ENCODE peak calls at places on chromosomes 11 and 22, in five cellular contexts. K is NCI-H460, D is Kasumi-1, L is hippocampal formation, P is PC-3. I is an unnamed sample.
A peak's percentile ranks its signal among the peaks of the same experiment; 100 is the strongest.

GRCh38 chr11:117882539-117882938 is 6.1 kb upstream of the FXYD6 start:
- DNase-seq in K (no peak), P (no peak), L (no peak), D (no peak), I (no peak)

GRCh38 chr22:48320671-48321515 is 1506.8 kb downstream of the BRD1 start:
- DNase-seq in D (no peak), L (no peak), P (no peak), K (no peak), I (no peak)

GRCh38 chr11:35289821-35290220 is 129.5 kb downstream of the SLC1A2 start:
- DNase-seq in D (no peak), P (peak; percentile 40), K (no peak), L (no peak), I (peak; percentile 5)

GRCh38 chr11:113090716-113091577 is 129.7 kb downstream of the NCAM1 start:
- DNase-seq in K (no peak), D (no peak), L (no peak), P (peak; percentile 25), I (no peak)

GRCh38 chr22:37381489-37381888 is 45.8 kb downstream of the ELFN2 start:
- DNase-seq in D (no peak), K (no peak), L (no peak), P (no peak), I (no peak)

GRCh38 chr11:17658211-17658610 is 61.2 kb upstream of the MYOD1 start:
- DNase-seq in D (no peak), L (no peak), P (no peak), K (no peak), I (no peak)

GRCh38 chr11:110438017-110438416 is 8.3 kb downstream of the FDX1 start:
- DNase-seq in D (no peak), P (no peak), L (no peak), K (no peak), I (no peak)

GRCh38 chr11:2662430-2663299 is 37.1 kb downstream of the KCNQ1OT1 start:
- DNase-seq in K (no peak), L (no peak), P (no peak), D (no peak), I (no peak)

GRCh38 chr11:40129276-40129675 is 1330.2 kb downstream of the LRRC4C start:
- DNase-seq in P (peak; percentile 39), D (peak; percentile 62), L (peak; percentile 66), K (peak; percentile 11), I (peak; percentile 25)

GRCh38 chr11:33747969-33748368 is 11.7 kb upstream of the CD59 start:
- DNase-seq in D (no peak), K (no peak), L (no peak), P (no peak), I (no peak)

GRCh38 chr22:40628354-40629042 is 8.0 kb downstream of the MRTFA start:
- DNase-seq in D (no peak), L (no peak), P (peak; percentile 53), K (no peak), I (peak; percentile 82)

GRCh38 chr11:120306519-120307242 is 18.4 kb upstream of the TLCD5 start:
- DNase-seq in P (peak; percentile 98), L (no peak), K (peak; percentile 39), D (no peak), I (peak; percentile 41)

GRCh38 chr22:31278643-31279326 is 13.5 kb downstream of the PIK3IP1 start:
- DNase-seq in K (no peak), L (no peak), D (no peak), P (no peak), I (no peak)

GRCh38 chr22:37669586-37669985 is 5.8 kb upstream of the LGALS1 start:
- DNase-seq in L (no peak), D (no peak), P (no peak), K (no peak), I (no peak)